ENCODE peak calls at places on chromosome 4, in six cellular contexts. One of them, this sample, is unnamed.

GRCh38 chr4:87092389-87093141 is 127.9 kb downstream of the KLHL8 start:
- DNase-seq in ELR: peak
- DNase-seq in AG04449: no peak
- DNase-seq in fibroblast of gingiva: peak
- DNase-seq in COLO829: peak
- DNase-seq in GM13976: no peak
- DNase-seq in this sample: peak

GRCh38 chr4:3675251-3676115 is 90.7 kb upstream of the ADRA2C start:
- DNase-seq in ELR: no peak
- DNase-seq in AG04449: no peak
- DNase-seq in fibroblast of gingiva: no peak
- DNase-seq in COLO829: no peak
- DNase-seq in GM13976: no peak
- DNase-seq in this sample: no peak

GRCh38 chr4:2937146-2937857 is 25.9 kb downstream of the NOP14 start:
- DNase-seq in ELR: peak
- DNase-seq in AG04449: no peak
- DNase-seq in fibroblast of gingiva: no peak
- DNase-seq in COLO829: no peak
- DNase-seq in GM13976: peak
- DNase-seq in this sample: no peak

GRCh38 chr4:6281436-6282144 is 11.9 kb downstream of the WFS1 start:
- DNase-seq in ELR: no peak
- DNase-seq in AG04449: no peak
- DNase-seq in fibroblast of gingiva: no peak
- DNase-seq in COLO829: no peak
- DNase-seq in GM13976: no peak
- DNase-seq in this sample: no peak

GRCh38 chr4:70442474-70442873 is 29.5 kb upstream of the MUC7 start:
- DNase-seq in ELR: no peak
- DNase-seq in AG04449: no peak
- DNase-seq in fibroblast of gingiva: no peak
- DNase-seq in COLO829: no peak
- DNase-seq in GM13976: no peak
- DNase-seq in this sample: no peak

GRCh38 chr4:114864060-114864459 is 249.4 kb downstream of the NDST4 start:
- DNase-seq in ELR: no peak
- DNase-seq in AG04449: no peak
- DNase-seq in fibroblast of gingiva: no peak
- DNase-seq in COLO829: no peak
- DNase-seq in GM13976: no peak
- DNase-seq in this sample: no peak

GRCh38 chr4:138223191-138223910 is 18.8 kb downstream of the SLC7A11 start:
- DNase-seq in ELR: no peak
- DNase-seq in AG04449: no peak
- DNase-seq in fibroblast of gingiva: no peak
- DNase-seq in COLO829: no peak
- DNase-seq in GM13976: no peak
- DNase-seq in this sample: no peak

GRCh38 chr4:166274775-166275174 is 401.7 kb downstream of the TLL1 start:
- DNase-seq in ELR: no peak
- DNase-seq in AG04449: no peak
- DNase-seq in fibroblast of gingiva: no peak
- DNase-seq in COLO829: no peak
- DNase-seq in GM13976: no peak
- DNase-seq in this sample: no peak

GRCh38 chr4:55367084-55367722 is 21.2 kb downstream of the SRD5A3 start:
- DNase-seq in ELR: no peak
- DNase-seq in AG04449: no peak
- DNase-seq in fibroblast of gingiva: peak
- DNase-seq in COLO829: no peak
- DNase-seq in GM13976: no peak
- DNase-seq in this sample: no peak

GRCh38 chr4:601612-602558 is 23.5 kb upstream of the PDE6B start:
- DNase-seq in ELR: no peak
- DNase-seq in AG04449: no peak
- DNase-seq in fibroblast of gingiva: no peak
- DNase-seq in COLO829: no peak
- DNase-seq in GM13976: no peak
- DNase-seq in this sample: no peak

GRCh38 chr4:125837493-125838238 is 522.9 kb downstream of the FAT4 start:
- DNase-seq in ELR: no peak
- DNase-seq in AG04449: no peak
- DNase-seq in fibroblast of gingiva: no peak
- DNase-seq in COLO829: no peak
- DNase-seq in GM13976: no peak
- DNase-seq in this sample: no peak

GRCh38 chr4:145920205-145920604 is 18.4 kb downstream of the ZNF827 start:
- DNase-seq in ELR: peak
- DNase-seq in AG04449: peak
- DNase-seq in fibroblast of gingiva: peak
- DNase-seq in COLO829: no peak
- DNase-seq in GM13976: no peak
- DNase-seq in this sample: peak

GRCh38 chr4:898869-899555 is 33.1 kb downstream of the GAK start:
- DNase-seq in ELR: no peak
- DNase-seq in AG04449: no peak
- DNase-seq in fibroblast of gingiva: no peak
- DNase-seq in COLO829: no peak
- DNase-seq in GM13976: no peak
- DNase-seq in this sample: no peak

GRCh38 chr4:88985088-88985779 is 71.8 kb downstream of the FAM13A start:
- DNase-seq in ELR: peak
- DNase-seq in AG04449: peak
- DNase-seq in fibroblast of gingiva: peak
- DNase-seq in COLO829: peak
- DNase-seq in GM13976: no peak
- DNase-seq in this sample: peak

GRCh38 chr4:74793757-74794340 is 474 bp downstream of the BTC start:
- DNase-seq in ELR: peak
- DNase-seq in AG04449: no peak
- DNase-seq in fibroblast of gingiva: peak
- DNase-seq in COLO829: no peak
- DNase-seq in GM13976: peak
- DNase-seq in this sample: peak

GRCh38 chr4:65422109-65422508 is 248.2 kb downstream of the EPHA5 start:
- DNase-seq in ELR: no peak
- DNase-seq in AG04449: no peak
- DNase-seq in fibroblast of gingiva: no peak
- DNase-seq in COLO829: no peak
- DNase-seq in GM13976: no peak
- DNase-seq in this sample: no peak

GRCh38 chr4:155529197-155529596 is 137.5 kb upstream of the GUCY1A1 start:
- DNase-seq in ELR: peak
- DNase-seq in AG04449: no peak
- DNase-seq in fibroblast of gingiva: peak
- DNase-seq in COLO829: no peak
- DNase-seq in GM13976: peak
- DNase-seq in this sample: no peak

GRCh38 chr4:142150483-142150882 is 514.1 kb downstream of the IL15 start:
- DNase-seq in ELR: no peak
- DNase-seq in AG04449: no peak
- DNase-seq in fibroblast of gingiva: no peak
- DNase-seq in COLO829: no peak
- DNase-seq in GM13976: no peak
- DNase-seq in this sample: no peak

GRCh38 chr4:24244663-24245519 is 339.5 kb downstream of the DHX15 start:
- DNase-seq in ELR: no peak
- DNase-seq in AG04449: no peak
- DNase-seq in fibroblast of gingiva: peak
- DNase-seq in COLO829: no peak
- DNase-seq in GM13976: no peak
- DNase-seq in this sample: no peak

GRCh38 chr4:151013491-151013890 is 1.6 kb downstream of the LRBA start:
- DNase-seq in ELR: peak
- DNase-seq in AG04449: no peak
- DNase-seq in fibroblast of gingiva: no peak
- DNase-seq in COLO829: no peak
- DNase-seq in GM13976: no peak
- DNase-seq in this sample: no peak

GRCh38 chr4:169372791-169373190 is 102.0 kb upstream of the SH3RF1 start:
- DNase-seq in ELR: no peak
- DNase-seq in AG04449: no peak
- DNase-seq in fibroblast of gingiva: no peak
- DNase-seq in COLO829: peak
- DNase-seq in GM13976: no peak
- DNase-seq in this sample: no peak

GRCh38 chr4:170872794-170873193 is 783.0 kb upstream of the AADAT start:
- DNase-seq in ELR: peak
- DNase-seq in AG04449: no peak
- DNase-seq in fibroblast of gingiva: no peak
- DNase-seq in COLO829: no peak
- DNase-seq in GM13976: no peak
- DNase-seq in this sample: no peak

This sample was measured in LHCN-M2.